ENCODE peak calls at places on chromosomes 5 and 9, in seven cellular contexts. L, D, B, E, Q, H and V are unnamed samples.

GRCh38 chr5:140310434-140310833 is 7.5 kb upstream of the PFDN1 start:
- DNase-seq in Q (no peak), D (no peak), E (no peak), B (no peak), H (no peak), L (no peak), V (no peak)

GRCh38 chr9:134637241-134637640 is 4.4 kb upstream of the COL5A1 start:
- DNase-seq in B (no peak), E (no peak), D (no peak), H (no peak), L (peak; percentile 4), Q (no peak), V (peak; percentile 50)

GRCh38 chr9:111759762-111760639 is 34.7 kb downstream of the SHOC1 start:
- DNase-seq in B (peak; percentile 41), Q (no peak), H (peak; percentile 56), L (no peak), E (peak; percentile 48), D (peak; percentile 21), V (no peak)

GRCh38 chr5:73948720-73949119 is 322.7 kb downstream of the ARHGEF28 start:
- DNase-seq in Q (no peak), H (no peak), B (no peak), D (no peak), L (peak; percentile 21), E (no peak), V (no peak)

GRCh38 chr9:27664136-27664819 is 91.0 kb upstream of the C9orf72 start:
- DNase-seq in B (no peak), L (no peak), E (no peak), Q (no peak), H (no peak), D (peak; percentile 51), V (no peak)

GRCh38 chr5:157543825-157544622 is 31.6 kb downstream of the ADAM19 start:
- DNase-seq in B (no peak), H (no peak), Q (no peak), L (no peak), E (no peak), D (peak; percentile 54), V (no peak)

GRCh38 chr5:57219386-57219785 is 45.5 kb downstream of the GPBP1 start:
- DNase-seq in H (no peak), E (no peak), B (no peak), Q (no peak), L (no peak), D (no peak), V (no peak)

GRCh38 chr9:13395086-13395485 is 115.6 kb upstream of the MPDZ start:
- DNase-seq in H (no peak), E (no peak), Q (no peak), D (no peak), L (no peak), B (no peak), V (no peak)

GRCh38 chr5:121285861-121286527 is 565.7 kb upstream of the FTMT start:
- DNase-seq in L (no peak), H (no peak), Q (no peak), E (no peak), B (no peak), D (no peak), V (no peak)

GRCh38 chr5:150301170-150301505 is 1.6 kb downstream of the ARSI start:
- DNase-seq in D (peak; percentile 37), L (no peak), H (no peak), B (no peak), E (no peak), Q (no peak), V (no peak)

GRCh38 chr5:9479361-9479760 is 66.5 kb downstream of the SEMA5A start:
- DNase-seq in H (no peak), Q (no peak), L (no peak), E (no peak), B (no peak), D (no peak), V (no peak)

GRCh38 chr5:172497591-172498255 is 43.4 kb upstream of the SH3PXD2B start:
- DNase-seq in Q (peak; percentile 56), H (no peak), D (no peak), L (no peak), E (peak; percentile 10), B (no peak), V (peak; percentile 53)

GRCh38 chr9:90309809-90310522 is 332.7 kb downstream of the DIRAS2 start:
- DNase-seq in E (no peak), H (no peak), B (no peak), Q (no peak), D (no peak), L (no peak), V (no peak)

GRCh38 chr5:32865475-32865874 is 154.4 kb downstream of the NPR3 start:
- DNase-seq in B (no peak), E (no peak), Q (no peak), H (no peak), L (no peak), D (no peak), V (no peak)

GRCh38 chr9:11946521-11946920 is 746.7 kb upstream of the TYRP1 start:
- DNase-seq in H (no peak), D (no peak), L (no peak), B (no peak), E (no peak), Q (no peak), V (no peak)

GRCh38 chr5:151270599-151270998 is 17.6 kb downstream of the GM2A start:
- DNase-seq in H (no peak), B (peak; percentile 21), D (no peak), L (no peak), E (no peak), Q (no peak), V (no peak)

GRCh38 chr9:137967280-137967943 is 89.8 kb downstream of the CACNA1B start:
- DNase-seq in H (no peak), L (no peak), B (no peak), D (no peak), Q (no peak), E (no peak), V (peak; percentile 71)

DNA sequence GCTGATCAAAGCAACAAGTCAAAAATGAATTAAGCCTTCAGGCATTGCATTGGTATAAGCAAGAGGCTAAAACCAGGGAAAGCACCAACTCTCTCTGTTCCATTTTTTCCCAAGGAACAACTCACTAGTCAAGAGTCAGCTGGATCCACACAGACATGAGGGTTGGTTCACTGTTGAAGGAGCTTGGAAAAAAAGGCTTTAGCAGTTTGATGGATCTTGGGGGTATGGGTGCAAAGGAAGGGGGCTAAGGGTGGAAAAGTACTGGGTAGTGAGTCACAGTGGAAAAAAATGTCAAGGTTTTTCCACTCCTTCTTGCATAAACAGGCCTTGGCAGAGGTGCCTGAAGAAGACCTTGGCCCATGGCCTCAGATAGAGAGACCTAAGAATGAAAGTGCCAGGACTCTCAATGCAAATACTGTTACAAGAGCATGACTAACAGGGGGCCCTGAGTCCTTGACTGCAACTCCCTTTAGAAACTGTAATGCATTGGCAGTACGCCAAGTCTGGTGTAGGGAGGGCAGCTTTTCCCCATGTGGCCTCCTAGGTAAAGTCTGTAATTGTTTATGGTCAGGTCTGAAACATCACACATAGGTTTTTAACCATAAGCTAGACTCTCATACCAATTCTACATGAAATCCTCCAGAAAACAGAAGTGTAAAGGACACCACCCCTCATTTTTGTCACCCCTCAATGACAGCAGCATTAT is 23.7 kb downstream of the ACTL7A start:
- DNase-seq in B (peak; percentile 52), E (no peak), Q (no peak), H (peak; percentile 68), D (no peak), L (peak; percentile 51), V (no peak)
- TF ChIP-seq POLR2A in B (no peak), E (no peak), Q (no peak), H (no peak), D (no peak), L (no peak), V (no peak)

DNA sequence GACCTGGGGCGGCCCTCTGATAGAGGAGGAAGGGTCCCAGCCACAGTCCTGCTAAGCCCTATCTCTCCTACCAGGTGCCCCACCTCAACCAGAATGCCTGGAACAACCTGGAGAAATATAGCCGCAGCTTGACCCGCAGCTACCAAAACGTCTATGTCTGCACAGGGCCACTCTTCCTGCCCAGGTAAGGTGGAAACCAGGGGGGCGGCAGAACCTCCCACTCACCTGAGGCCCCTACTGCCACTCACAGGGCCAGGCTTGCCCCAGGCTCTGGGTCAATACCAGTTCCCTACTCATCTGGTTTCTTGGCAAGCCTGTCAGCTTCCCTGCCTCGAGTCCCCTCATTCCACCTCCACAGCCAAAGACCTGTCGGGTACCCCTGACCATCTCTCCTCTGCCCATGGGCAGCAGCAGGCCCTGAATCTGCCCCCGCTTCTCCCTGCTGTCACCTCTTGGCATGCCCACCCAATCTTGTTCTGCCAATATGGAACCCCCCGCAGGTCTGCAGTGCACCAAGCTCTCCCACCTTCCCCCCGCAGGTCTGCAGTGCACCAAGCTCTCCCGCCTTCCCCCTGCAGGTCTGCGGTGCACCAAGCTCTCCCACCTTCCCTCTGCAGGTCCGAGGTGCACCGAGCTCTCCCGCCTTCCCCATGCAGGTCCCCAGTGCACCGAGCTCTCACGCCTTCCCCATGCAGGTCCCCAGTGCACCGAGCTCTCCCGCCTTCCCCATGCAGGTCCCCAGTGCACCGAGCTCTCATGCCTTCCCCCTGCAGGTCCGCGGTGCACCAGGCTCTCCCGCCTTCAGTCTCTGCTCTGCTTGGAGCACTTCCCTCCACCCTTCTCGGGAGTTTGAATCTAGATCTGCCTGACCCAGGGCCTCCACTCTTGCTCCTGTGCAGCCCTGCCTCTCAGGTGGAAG is 2.6 kb downstream of the ENDOG start:
- DNase-seq in E (no peak), L (no peak), Q (no peak), D (no peak), H (no peak), B (no peak), V (no peak)
- TF ChIP-seq POLR2A in E (no peak), L (no peak), Q (no peak), D (no peak), H (no peak), B (no peak), V (no peak)

DNA sequence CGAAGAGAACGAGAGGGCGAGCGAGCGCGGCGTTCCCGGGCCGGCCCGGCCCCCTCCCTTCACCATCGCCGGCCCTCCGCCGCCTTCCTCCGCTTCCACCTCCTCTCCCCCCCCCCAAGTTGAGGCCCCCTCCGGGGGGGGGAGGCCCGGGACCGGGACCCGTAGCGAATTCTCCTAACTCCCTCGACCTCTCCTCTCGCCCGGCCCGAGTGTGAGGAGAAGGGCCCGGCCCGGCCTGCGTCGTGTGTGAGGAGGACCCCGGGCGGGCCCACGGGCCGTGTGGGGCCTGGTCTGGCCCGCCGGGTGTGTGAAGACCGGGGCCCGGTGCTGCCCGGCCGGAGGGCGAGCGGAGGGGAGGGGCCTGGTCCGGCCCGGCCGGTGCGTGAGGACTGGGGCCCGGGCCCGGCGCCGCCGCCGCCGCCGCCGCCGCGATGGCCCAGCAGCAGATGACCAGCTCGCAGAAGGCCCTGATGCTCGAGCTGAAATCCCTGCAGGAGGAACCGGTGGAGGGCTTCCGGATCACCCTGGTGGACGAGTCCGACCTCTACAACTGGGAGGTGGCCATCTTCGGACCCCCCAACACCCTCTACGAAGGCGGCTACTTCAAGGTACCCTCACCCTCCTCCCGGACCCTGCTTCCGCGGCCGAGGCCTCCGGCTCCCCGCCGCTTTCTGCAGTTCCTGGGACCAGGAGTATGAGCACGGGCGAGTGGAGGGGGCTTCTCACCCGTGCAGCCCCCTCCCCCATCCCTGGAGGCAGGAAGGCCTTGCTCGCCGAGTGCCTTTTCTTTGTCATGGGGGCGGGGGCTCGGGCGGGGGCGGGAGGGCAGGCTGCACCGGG is 587 bp downstream of the UBE2R2 start:
- DNase-seq in Q (peak; percentile 88), L (no peak), E (peak; percentile 60), D (peak; percentile 54), H (peak; percentile 54), B (peak; percentile 83), V (peak; percentile 79)
- TF ChIP-seq POLR2A in Q (no peak), L (peak; percentile 37), E (no peak), D (no peak), H (no peak), B (no peak), V (no peak)

DNA sequence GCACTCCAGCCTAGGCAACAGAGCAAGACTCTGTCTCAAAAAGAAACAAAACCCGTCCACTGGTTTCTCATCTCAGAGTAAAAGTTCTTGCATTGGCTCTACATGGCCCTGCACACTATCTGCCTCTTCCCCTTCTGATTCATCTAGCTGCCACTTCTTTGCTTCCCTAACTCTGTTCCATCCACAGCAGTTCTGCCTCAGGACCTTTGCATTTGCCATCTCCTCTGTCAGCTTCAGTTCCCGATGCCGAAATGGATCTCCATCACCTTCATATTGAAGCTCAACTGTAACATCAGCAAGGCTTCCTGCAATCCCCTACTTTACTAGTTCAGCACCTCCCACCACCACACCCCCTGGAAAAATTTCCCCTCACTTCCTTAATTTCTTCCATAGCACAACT is 1.2 kb upstream of the PIGO start:
- DNase-seq in B (no peak), Q (no peak), L (no peak), D (no peak), E (no peak), H (no peak), V (no peak)
- TF ChIP-seq POLR2A in B (no peak), Q (no peak), L (no peak), D (no peak), E (no peak), H (no peak), V (no peak)